ENCODE peak calls at places on chromosomes 16 and 17, in ten cellular contexts. One of them, this sample, is unnamed.

GRCh38 chr17:2070241-2071023 is 15.5 kb downstream of the HIC1 start:
- DNase-seq in ELF-1: no peak
- DNase-seq in GM04504: no peak
- DNase-seq in ACHN: no peak
- DNase-seq in hippocampal formation: no peak
- DNase-seq in T-helper 1 cell: no peak
- DNase-seq in effector CD8-positive, alpha-beta T cell: no peak
- DNase-seq in KBM-7: no peak
- DNase-seq in nephron progenitor cell: no peak
- DNase-seq in NCI-H345: no peak
- DNase-seq in this sample: no peak

GRCh38 chr16:86554599-86554916 is 477 bp downstream of the MTHFSD start:
- DNase-seq in ELF-1: no peak
- DNase-seq in GM04504: no peak
- DNase-seq in ACHN: no peak
- DNase-seq in hippocampal formation: no peak
- DNase-seq in T-helper 1 cell: no peak
- DNase-seq in effector CD8-positive, alpha-beta T cell: no peak
- DNase-seq in KBM-7: no peak
- DNase-seq in nephron progenitor cell: no peak
- DNase-seq in NCI-H345: no peak
- DNase-seq in this sample: no peak

GRCh38 chr16:50695017-50696000 is 1.9 kb downstream of the NOD2 start:
- DNase-seq in ELF-1: no peak
- DNase-seq in GM04504: no peak
- DNase-seq in ACHN: no peak
- DNase-seq in hippocampal formation: no peak
- DNase-seq in T-helper 1 cell: no peak
- DNase-seq in effector CD8-positive, alpha-beta T cell: no peak
- DNase-seq in KBM-7: peak; percentile 59
- DNase-seq in nephron progenitor cell: no peak
- DNase-seq in NCI-H345: no peak
- DNase-seq in this sample: no peak

GRCh38 chr16:75818491-75818890 is 92.2 kb upstream of the CPHXL start:
- DNase-seq in ELF-1: no peak
- DNase-seq in GM04504: no peak
- DNase-seq in ACHN: no peak
- DNase-seq in hippocampal formation: no peak
- DNase-seq in T-helper 1 cell: no peak
- DNase-seq in effector CD8-positive, alpha-beta T cell: no peak
- DNase-seq in KBM-7: no peak
- DNase-seq in nephron progenitor cell: no peak
- DNase-seq in NCI-H345: no peak
- DNase-seq in this sample: no peak

GRCh38 chr17:8791910-8792270 is 7.3 kb downstream of the MFSD6L start:
- DNase-seq in ELF-1: peak; percentile 73
- DNase-seq in GM04504: peak; percentile 5
- DNase-seq in ACHN: no peak
- DNase-seq in hippocampal formation: no peak
- DNase-seq in T-helper 1 cell: no peak
- DNase-seq in effector CD8-positive, alpha-beta T cell: no peak
- DNase-seq in KBM-7: peak; percentile 21
- DNase-seq in nephron progenitor cell: no peak
- DNase-seq in NCI-H345: no peak
- DNase-seq in this sample: peak; percentile 2

GRCh38 chr16:21685034-21685455 is 21.3 kb downstream of the OTOA start:
- DNase-seq in ELF-1: peak; percentile 73
- DNase-seq in GM04504: no peak
- DNase-seq in ACHN: no peak
- DNase-seq in hippocampal formation: no peak
- DNase-seq in T-helper 1 cell: no peak
- DNase-seq in effector CD8-positive, alpha-beta T cell: no peak
- DNase-seq in KBM-7: peak; percentile 25
- DNase-seq in nephron progenitor cell: peak; percentile 78
- DNase-seq in NCI-H345: no peak
- DNase-seq in this sample: no peak

GRCh38 chr17:40909755-40910154 is 24.7 kb upstream of the KRT20 start:
- DNase-seq in ELF-1: no peak
- DNase-seq in GM04504: peak; percentile 76
- DNase-seq in ACHN: no peak
- DNase-seq in hippocampal formation: no peak
- DNase-seq in T-helper 1 cell: no peak
- DNase-seq in effector CD8-positive, alpha-beta T cell: no peak
- DNase-seq in KBM-7: no peak
- DNase-seq in nephron progenitor cell: no peak
- DNase-seq in NCI-H345: no peak
- DNase-seq in this sample: peak; percentile 59

GRCh38 chr17:33778505-33779398 is 476.3 kb upstream of the CCL2 start:
- DNase-seq in ELF-1: peak; percentile 81
- DNase-seq in GM04504: peak; percentile 24
- DNase-seq in ACHN: peak; percentile 67
- DNase-seq in hippocampal formation: peak; percentile 59
- DNase-seq in T-helper 1 cell: no peak
- DNase-seq in effector CD8-positive, alpha-beta T cell: no peak
- DNase-seq in KBM-7: peak; percentile 80
- DNase-seq in nephron progenitor cell: peak; percentile 68
- DNase-seq in NCI-H345: peak; percentile 45
- DNase-seq in this sample: peak; percentile 45

GRCh38 chr17:62800580-62800979 is 7.5 kb downstream of the MARCHF10 start:
- DNase-seq in ELF-1: peak; percentile 82
- DNase-seq in GM04504: no peak
- DNase-seq in ACHN: no peak
- DNase-seq in hippocampal formation: no peak
- DNase-seq in T-helper 1 cell: no peak
- DNase-seq in effector CD8-positive, alpha-beta T cell: no peak
- DNase-seq in KBM-7: no peak
- DNase-seq in nephron progenitor cell: no peak
- DNase-seq in NCI-H345: no peak
- DNase-seq in this sample: no peak

GRCh38 chr17:15342460-15342859 is 1.1 kb upstream of the TEKT3 start:
- DNase-seq in ELF-1: no peak
- DNase-seq in GM04504: no peak
- DNase-seq in ACHN: no peak
- DNase-seq in hippocampal formation: no peak
- DNase-seq in T-helper 1 cell: no peak
- DNase-seq in effector CD8-positive, alpha-beta T cell: no peak
- DNase-seq in KBM-7: no peak
- DNase-seq in nephron progenitor cell: no peak
- DNase-seq in NCI-H345: no peak
- DNase-seq in this sample: no peak

GRCh38 chr17:63132509-63132911 is 166.5 kb downstream of the TANC2 start:
- DNase-seq in ELF-1: no peak
- DNase-seq in GM04504: no peak
- DNase-seq in ACHN: no peak
- DNase-seq in hippocampal formation: no peak
- DNase-seq in T-helper 1 cell: no peak
- DNase-seq in effector CD8-positive, alpha-beta T cell: no peak
- DNase-seq in KBM-7: no peak
- DNase-seq in nephron progenitor cell: no peak
- DNase-seq in NCI-H345: no peak
- DNase-seq in this sample: no peak

GRCh38 chr17:72126575-72127486 is 6.0 kb downstream of the SOX9 start:
- DNase-seq in ELF-1: peak; percentile 33
- DNase-seq in GM04504: no peak
- DNase-seq in ACHN: peak; percentile 23
- DNase-seq in hippocampal formation: no peak
- DNase-seq in T-helper 1 cell: no peak
- DNase-seq in effector CD8-positive, alpha-beta T cell: no peak
- DNase-seq in KBM-7: no peak
- DNase-seq in nephron progenitor cell: no peak
- DNase-seq in NCI-H345: no peak
- DNase-seq in this sample: no peak

GRCh38 chr17:83103938-83104311 is 24.5 kb downstream of the METRNL start:
- DNase-seq in ELF-1: no peak
- DNase-seq in GM04504: no peak
- DNase-seq in ACHN: no peak
- DNase-seq in hippocampal formation: no peak
- DNase-seq in T-helper 1 cell: no peak
- DNase-seq in effector CD8-positive, alpha-beta T cell: no peak
- DNase-seq in KBM-7: no peak
- DNase-seq in nephron progenitor cell: no peak
- DNase-seq in NCI-H345: no peak
- DNase-seq in this sample: no peak

GRCh38 chr17:2777242-2777867 is 18.9 kb upstream of the RAP1GAP2 start:
- DNase-seq in ELF-1: no peak
- DNase-seq in GM04504: no peak
- DNase-seq in ACHN: no peak
- DNase-seq in hippocampal formation: no peak
- DNase-seq in T-helper 1 cell: no peak
- DNase-seq in effector CD8-positive, alpha-beta T cell: no peak
- DNase-seq in KBM-7: no peak
- DNase-seq in nephron progenitor cell: no peak
- DNase-seq in NCI-H345: peak; percentile 21
- DNase-seq in this sample: no peak

GRCh38 chr17:61409301-61410099 is 9.9 kb downstream of the TBX2 start:
- DNase-seq in ELF-1: peak; percentile 26
- DNase-seq in GM04504: no peak
- DNase-seq in ACHN: peak; percentile 78
- DNase-seq in hippocampal formation: peak; percentile 13
- DNase-seq in T-helper 1 cell: peak; percentile 17
- DNase-seq in effector CD8-positive, alpha-beta T cell: peak; percentile 12
- DNase-seq in KBM-7: peak; percentile 43
- DNase-seq in nephron progenitor cell: peak; percentile 79
- DNase-seq in NCI-H345: peak; percentile 44
- DNase-seq in this sample: no peak

GRCh38 chr17:79341529-79341780 is 266.8 kb downstream of the ENGASE start:
- DNase-seq in ELF-1: no peak
- DNase-seq in GM04504: no peak
- DNase-seq in ACHN: no peak
- DNase-seq in hippocampal formation: no peak
- DNase-seq in T-helper 1 cell: no peak
- DNase-seq in effector CD8-positive, alpha-beta T cell: no peak
- DNase-seq in KBM-7: no peak
- DNase-seq in nephron progenitor cell: no peak
- DNase-seq in NCI-H345: no peak
- DNase-seq in this sample: no peak

GRCh38 chr16:57697896-57698537 is 3.4 kb downstream of the DRC7 start:
- DNase-seq in ELF-1: no peak
- DNase-seq in GM04504: no peak
- DNase-seq in ACHN: no peak
- DNase-seq in hippocampal formation: no peak
- DNase-seq in T-helper 1 cell: no peak
- DNase-seq in effector CD8-positive, alpha-beta T cell: no peak
- DNase-seq in KBM-7: no peak
- DNase-seq in nephron progenitor cell: no peak
- DNase-seq in NCI-H345: no peak
- DNase-seq in this sample: no peak

GRCh38 chr17:74282587-74283370 is 8.7 kb downstream of the DNAI2 start:
- DNase-seq in ELF-1: no peak
- DNase-seq in GM04504: no peak
- DNase-seq in ACHN: no peak
- DNase-seq in hippocampal formation: no peak
- DNase-seq in T-helper 1 cell: no peak
- DNase-seq in effector CD8-positive, alpha-beta T cell: no peak
- DNase-seq in KBM-7: peak; percentile 41
- DNase-seq in nephron progenitor cell: no peak
- DNase-seq in NCI-H345: no peak
- DNase-seq in this sample: no peak

GRCh38 chr17:8968503-8968902 is 3.0 kb upstream of the PIK3R5 start:
- DNase-seq in ELF-1: no peak
- DNase-seq in GM04504: no peak
- DNase-seq in ACHN: no peak
- DNase-seq in hippocampal formation: no peak
- DNase-seq in T-helper 1 cell: no peak
- DNase-seq in effector CD8-positive, alpha-beta T cell: no peak
- DNase-seq in KBM-7: no peak
- DNase-seq in nephron progenitor cell: no peak
- DNase-seq in NCI-H345: no peak
- DNase-seq in this sample: no peak

GRCh38 chr17:78144146-78144719 is 2.0 kb upstream of the C17orf99 start:
- DNase-seq in ELF-1: no peak
- DNase-seq in GM04504: peak; percentile 27
- DNase-seq in ACHN: peak; percentile 80
- DNase-seq in hippocampal formation: peak; percentile 38
- DNase-seq in T-helper 1 cell: no peak
- DNase-seq in effector CD8-positive, alpha-beta T cell: no peak
- DNase-seq in KBM-7: peak; percentile 86
- DNase-seq in nephron progenitor cell: no peak
- DNase-seq in NCI-H345: no peak
- DNase-seq in this sample: peak; percentile 56

This sample was measured in AG04450.